ENCODE peak calls at places on chromosomes 16 and 17, in ten cellular contexts. U, T, G, E, B, I, A, P, J and L are unnamed samples.

GRCh38 chr16:30183961-30184429 is 593 bp downstream of the CORO1A start:
- DNase-seq in U (no peak), T (peak), G (no peak), E (peak), B (peak), I (peak), A (no peak), P (no peak), J (no peak), L (no peak)

GRCh38 chr17:40491486-40491885 is 9.9 kb downstream of the TNS4 start:
- DNase-seq in U (no peak), T (no peak), G (no peak), E (no peak), B (no peak), I (no peak), A (no peak), P (no peak), J (no peak), L (peak)

GRCh38 chr17:41937970-41938851 is 7.8 kb downstream of the ODAD4 start:
- DNase-seq in U (no peak), T (no peak), G (no peak), E (no peak), B (no peak), I (no peak), A (no peak), P (no peak), J (no peak), L (no peak)

GRCh38 chr16:84117482-84117843 is 721 bp upstream of the MBTPS1 start:
- DNase-seq in U (no peak), T (no peak), G (no peak), E (peak), B (no peak), I (no peak), A (no peak), P (peak), J (no peak), L (peak)

GRCh38 chr17:79544142-79544914 is 66.5 kb downstream of the RBFOX3 start:
- DNase-seq in U (no peak), T (no peak), G (no peak), E (no peak), B (no peak), I (no peak), A (no peak), P (no peak), J (no peak), L (no peak)

GRCh38 chr17:2025622-2026309 is 632 bp upstream of the RTN4RL1 start:
- DNase-seq in U (peak), T (no peak), G (peak), E (peak), B (peak), I (no peak), A (peak), P (peak), J (peak), L (peak)

GRCh38 chr16:76970087-76970744 is 220.8 kb upstream of the MON1B start:
- DNase-seq in U (no peak), T (no peak), G (no peak), E (no peak), B (no peak), I (no peak), A (peak), P (no peak), J (no peak), L (no peak)

GRCh38 chr17:50169121-50169764 is 3.4 kb downstream of the SGCA start:
- DNase-seq in U (no peak), T (peak), G (no peak), E (peak), B (no peak), I (peak), A (peak), P (peak), J (no peak), L (peak)

GRCh38 chr16:23408242-23409201 is 44.5 kb downstream of the COG7 start:
- DNase-seq in U (peak), T (no peak), G (no peak), E (no peak), B (peak), I (no peak), A (peak), P (peak), J (no peak), L (peak)

GRCh38 chr17:45311762-45312476 is 4.9 kb downstream of the MAP3K14 start:
- DNase-seq in U (no peak), T (peak), G (no peak), E (peak), B (peak), I (peak), A (no peak), P (no peak), J (no peak), L (peak)

GRCh38 chr17:40474419-40475002 is 26.9 kb downstream of the TNS4 start:
- DNase-seq in U (no peak), T (no peak), G (no peak), E (no peak), B (no peak), I (no peak), A (no peak), P (no peak), J (no peak), L (peak)

GRCh38 chr16:19307587-19308241 is 22.2 kb downstream of the CLEC19A start:
- DNase-seq in U (no peak), T (no peak), G (no peak), E (peak), B (no peak), I (no peak), A (no peak), P (no peak), J (no peak), L (peak)

GRCh38 chr17:42985225-42985624 is 4.9 kb downstream of the RUNDC1 start:
- DNase-seq in U (no peak), T (no peak), G (no peak), E (no peak), B (no peak), I (no peak), A (no peak), P (no peak), J (no peak), L (no peak)

GRCh38 chr17:37430051-37430591 is 23.4 kb downstream of the TADA2A start:
- DNase-seq in U (no peak), T (no peak), G (no peak), E (no peak), B (no peak), I (no peak), A (peak), P (no peak), J (peak), L (no peak)

GRCh38 chr17:45775148-45775547 is 9.0 kb upstream of the CRHR1 start:
- DNase-seq in U (peak), T (no peak), G (no peak), E (no peak), B (no peak), I (no peak), A (no peak), P (no peak), J (no peak), L (no peak)

GRCh38 chr16:84218176-84218776 is 21.5 kb downstream of the KCNG4 start:
- DNase-seq in U (no peak), T (no peak), G (no peak), E (no peak), B (no peak), I (no peak), A (no peak), P (no peak), J (no peak), L (no peak)

GRCh38 chr17:14940946-14941280 is 324.2 kb downstream of the PMP22 start:
- DNase-seq in U (no peak), T (no peak), G (no peak), E (no peak), B (no peak), I (no peak), A (no peak), P (no peak), J (no peak), L (no peak)

GRCh38 chr17:48770954-48771353 is 42.4 kb upstream of the HOXB13 start:
- DNase-seq in U (no peak), T (no peak), G (no peak), E (no peak), B (no peak), I (no peak), A (no peak), P (no peak), J (no peak), L (peak)

GRCh38 chr17:38416840-38417209 is 11.4 kb upstream of the ARHGAP23 start:
- DNase-seq in U (no peak), T (no peak), G (no peak), E (no peak), B (no peak), I (no peak), A (peak), P (no peak), J (no peak), L (no peak)

GRCh38 chr16:89167425-89167941 is 4.1 kb upstream of the CDH15 start:
- DNase-seq in U (peak), T (peak), G (peak), E (peak), B (peak), I (peak), A (peak), P (peak), J (peak), L (peak)

GRCh38 chr17:19237389-19238166 is 412 bp downstream of the EPN2 start:
- DNase-seq in U (peak), T (no peak), G (no peak), E (peak), B (peak), I (no peak), A (no peak), P (no peak), J (no peak), L (peak)

GRCh38 chr17:64340557-64340956 is 50.1 kb downstream of the PECAM1 start:
- DNase-seq in U (no peak), T (no peak), G (no peak), E (no peak), B (no peak), I (no peak), A (no peak), P (no peak), J (no peak), L (no peak)

GRCh38 chr16:49056546-49056945 is 225.1 kb downstream of the CBLN1 start:
- DNase-seq in U (no peak), T (no peak), G (no peak), E (no peak), B (no peak), I (no peak), A (no peak), P (no peak), J (no peak), L (no peak)

GRCh38 chr16:1531638-1531910 is 1.9 kb upstream of the TMEM204 start:
- DNase-seq in U (no peak), T (no peak), G (no peak), E (no peak), B (no peak), I (no peak), A (no peak), P (no peak), J (no peak), L (no peak)

GRCh38 chr17:69067274-69068047 is 6.7 kb upstream of the ABCA9 start:
- DNase-seq in U (no peak), T (no peak), G (no peak), E (no peak), B (no peak), I (no peak), A (no peak), P (no peak), J (no peak), L (peak)

GRCh38 chr17:81994593-81995462 is 17.4 kb downstream of the ASPSCR1 start:
- DNase-seq in U (no peak), T (no peak), G (no peak), E (no peak), B (no peak), I (no peak), A (no peak), P (no peak), J (no peak), L (no peak)

GRCh38 chr16:72856797-72857196 is 191.1 kb downstream of the ZFHX3 start:
- DNase-seq in U (no peak), T (no peak), G (no peak), E (peak), B (no peak), I (no peak), A (peak), P (no peak), J (no peak), L (no peak)

GRCh38 chr16:89911375-89911774 is 7.3 kb upstream of the MC1R start:
- DNase-seq in U (no peak), T (no peak), G (no peak), E (no peak), B (no peak), I (no peak), A (no peak), P (no peak), J (no peak), L (no peak)

GRCh38 chr17:37240381-37240780 is 135.4 kb upstream of the C17orf78 start:
- DNase-seq in U (no peak), T (no peak), G (no peak), E (no peak), B (no peak), I (no peak), A (no peak), P (no peak), J (no peak), L (no peak)

GRCh38 chr16:75254359-75254837 is 3.0 kb upstream of the BCAR1 start:
- DNase-seq in U (no peak), T (no peak), G (no peak), E (no peak), B (peak), I (no peak), A (peak), P (peak), J (no peak), L (peak)

GRCh38 chr17:16496820-16497489 is 5.0 kb upstream of the LRRC75A start:
- DNase-seq in U (no peak), T (no peak), G (no peak), E (no peak), B (no peak), I (no peak), A (no peak), P (no peak), J (no peak), L (no peak)

GRCh38 chr17:40548491-40548981 is 16.7 kb downstream of the CCR7 start:
- DNase-seq in U (no peak), T (no peak), G (no peak), E (no peak), B (no peak), I (no peak), A (no peak), P (no peak), J (no peak), L (no peak)

GRCh38 chr16:29720703-29721102 is 25.1 kb downstream of the C16orf54 start:
- DNase-seq in U (no peak), T (no peak), G (no peak), E (no peak), B (no peak), I (no peak), A (peak), P (no peak), J (no peak), L (no peak)